ENCODE peak calls at places on chromosome 21, in four cellular contexts. V is K562, H is SK-N-SH, Z is HepG2. P is an unnamed sample.

GRCh38 chr21:26320541-26320940 is 150.0 kb upstream of the APP start:
- DNase-seq in H (no peak), V (no peak), Z (no peak), P (no peak)

GRCh38 chr21:42120056-42120903 is 49.2 kb downstream of the UMODL1 start:
- DNase-seq in Z (peak; percentile 83), H (no peak), V (no peak), P (no peak)

GRCh38 chr21:21345296-21345695 is 347.1 kb downstream of the NCAM2 start:
- DNase-seq in H (no peak), V (no peak), Z (no peak), P (no peak)

GRCh38 chr21:45056505-45056904 is 17.9 kb upstream of the ADARB1 start:
- DNase-seq in Z (no peak), V (no peak), H (no peak), P (no peak)

GRCh38 chr21:42534361-42534900 is 20.8 kb downstream of the SLC37A1 start:
- DNase-seq in H (peak; percentile 49), V (no peak), Z (no peak), P (no peak)

GRCh38 chr21:28392436-28392835 is 600.2 kb downstream of the LTN1 start:
- DNase-seq in H (no peak), Z (no peak), V (no peak), P (no peak)

GRCh38 chr21:17428484-17428869 is 84.4 kb upstream of the CXADR start:
- DNase-seq in H (no peak), V (no peak), Z (no peak), P (no peak)

GRCh38 chr21:43734830-43735229 is 15.9 kb downstream of the PDXK start:
- DNase-seq in V (no peak), Z (no peak), H (no peak), P (no peak)

GRCh38 chr21:31293986-31294385 is 50.1 kb downstream of the TIAM1 start:
- DNase-seq in H (no peak), V (no peak), Z (no peak), P (peak; percentile 64)

GRCh38 chr21:44713130-44713529 is 1.8 kb upstream of the TSPEAR start:
- DNase-seq in H (peak; percentile 4), V (no peak), Z (no peak), P (no peak)

GRCh38 chr21:23223882-23224281 is 2225.7 kb downstream of the NCAM2 start:
- DNase-seq in H (no peak), Z (no peak), V (no peak), P (no peak)

GRCh38 chr21:34811368-34811767 is 142.6 kb downstream of the CLIC6 start:
- DNase-seq in Z (no peak), H (no peak), V (no peak), P (no peak)
- TF ChIP-seq ELF1 in Z (no peak), H (no peak), V (no peak), P (no peak)

DNA sequence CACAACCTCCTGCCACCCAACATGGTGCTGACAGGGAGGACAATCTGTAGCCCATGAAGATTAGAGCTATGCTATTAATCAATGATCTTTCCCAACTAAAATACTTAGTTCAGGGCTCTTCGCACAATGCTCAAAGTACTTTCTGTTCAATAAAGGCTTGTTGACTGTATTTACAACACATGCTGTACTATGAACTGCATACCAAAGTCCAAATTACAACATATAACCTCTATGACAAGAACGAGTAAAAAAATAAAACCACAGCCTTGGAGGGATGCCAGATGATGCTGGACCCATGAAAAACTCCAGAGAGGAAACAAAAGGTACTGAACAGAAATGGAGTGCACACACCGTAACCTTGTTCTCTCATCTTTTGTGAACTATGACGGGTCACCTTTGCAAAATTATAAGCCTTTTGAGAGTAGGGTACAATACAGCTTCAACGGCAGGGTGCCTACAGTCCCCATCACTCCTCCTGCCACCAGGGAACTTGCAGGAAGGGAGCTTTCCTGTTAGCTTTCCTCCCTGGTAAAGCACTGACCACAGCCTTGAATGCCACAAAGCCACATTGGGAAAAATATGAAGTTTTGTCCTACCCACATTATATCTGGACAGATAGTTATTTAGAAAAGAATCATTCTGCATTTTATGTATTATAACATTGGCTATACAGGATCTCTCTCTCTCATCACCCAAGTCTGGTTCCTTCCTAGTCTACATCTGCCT is 175.6 kb downstream of the NRIP1 start:
- DNase-seq in Z (peak; percentile 92), H (no peak), V (no peak), P (no peak)
- TF ChIP-seq MAX in Z (peak; percentile 79), H (no peak), V (no peak), P (no peak)

GRCh38 chr21:33712022-33712803 is 69.9 kb downstream of the ITSN1 start:
- DNase-seq in V (no peak), Z (no peak), H (no peak), P (no peak)
- TF ChIP-seq ELF1 in V (no peak), Z (no peak), H (no peak), P (no peak)

DNA sequence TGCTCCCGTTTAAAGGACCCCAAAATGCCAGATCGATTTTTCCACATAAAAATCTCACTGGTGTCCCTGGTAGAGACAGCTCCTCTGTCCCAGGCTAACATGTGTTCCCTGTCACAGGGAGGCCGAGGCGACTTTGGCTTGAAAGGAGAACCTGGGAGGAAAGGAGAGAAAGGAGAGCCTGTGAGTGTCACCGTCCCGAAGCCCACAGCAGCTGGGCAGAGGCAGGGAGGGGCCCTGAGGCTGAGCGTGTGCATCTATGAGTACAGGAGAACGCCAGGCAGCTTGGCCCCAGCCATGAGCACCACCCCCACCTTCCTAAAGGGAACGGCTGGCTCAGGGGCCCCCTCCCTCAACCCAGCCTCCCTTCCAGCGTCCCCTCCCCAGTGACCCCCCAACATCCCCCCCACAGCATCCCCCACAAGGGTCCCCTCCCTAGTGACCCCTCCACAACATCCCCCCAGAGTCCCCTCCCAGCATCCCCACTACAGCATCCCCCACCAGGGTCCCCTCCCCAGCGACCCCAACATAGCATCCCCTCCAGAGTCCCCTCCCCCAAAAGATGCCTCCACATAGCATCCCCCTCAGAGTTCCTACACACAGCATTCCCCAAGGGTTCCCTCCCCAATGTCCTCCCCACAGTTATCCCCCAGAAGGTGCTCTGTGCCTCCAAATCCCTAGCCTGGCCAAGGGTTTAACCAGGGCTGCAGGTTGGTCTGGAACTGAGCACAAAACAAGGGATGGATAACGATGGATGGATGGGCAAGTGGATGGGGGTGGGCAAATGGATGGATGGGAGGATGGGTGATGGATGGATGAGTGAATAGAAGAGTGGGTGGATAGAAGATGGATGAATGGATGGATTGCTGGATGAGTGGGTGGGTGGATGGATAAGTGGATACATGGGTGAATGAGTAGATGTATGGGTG is 25.1 kb downstream of the COL6A2 start:
- DNase-seq in H (peak; percentile 21), V (no peak), Z (no peak), P (no peak)
- TF ChIP-seq MAX in H (no peak), V (no peak), Z (no peak), P (no peak)

GRCh38 chr21:37508341-37508740 is 141.8 kb downstream of the DYRK1A start:
- DNase-seq in H (no peak), Z (no peak), V (no peak), P (no peak)

GRCh38 chr21:37511848-37512247 is 145.3 kb downstream of the DYRK1A start:
- DNase-seq in H (no peak), V (no peak), Z (no peak), P (no peak)

GRCh38 chr21:37513383-37513782 is 146.8 kb downstream of the DYRK1A start:
- DNase-seq in V (no peak), H (no peak), Z (no peak), P (no peak)

GRCh38 chr21:37507716-37508115 is 141.1 kb downstream of the DYRK1A start:
- DNase-seq in H (no peak), V (no peak), Z (no peak), P (no peak)

GRCh38 chr21:37509802-37510393 is 143.3 kb downstream of the DYRK1A start:
- DNase-seq in Z (no peak), H (peak; percentile 37), V (peak; percentile 63), P (no peak)
- TF ChIP-seq ELF1 in Z (no peak), H (no peak), V (no peak), P (no peak)

GRCh38 chr21:36716387-36716786 is 17.5 kb downstream of the SIM2 start:
- DNase-seq in H (no peak), V (no peak), Z (no peak), P (no peak)

GRCh38 chr21:36719614-36720013 is 20.7 kb downstream of the SIM2 start:
- DNase-seq in Z (no peak), H (no peak), V (no peak), P (no peak)

GRCh38 chr21:36716836-36717235 is 17.9 kb downstream of the SIM2 start:
- DNase-seq in Z (no peak), V (no peak), H (no peak), P (no peak)

GRCh38 chr21:36717901-36718465 is 19.1 kb downstream of the SIM2 start:
- DNase-seq in H (no peak), Z (no peak), V (no peak), P (no peak)

DNA sequence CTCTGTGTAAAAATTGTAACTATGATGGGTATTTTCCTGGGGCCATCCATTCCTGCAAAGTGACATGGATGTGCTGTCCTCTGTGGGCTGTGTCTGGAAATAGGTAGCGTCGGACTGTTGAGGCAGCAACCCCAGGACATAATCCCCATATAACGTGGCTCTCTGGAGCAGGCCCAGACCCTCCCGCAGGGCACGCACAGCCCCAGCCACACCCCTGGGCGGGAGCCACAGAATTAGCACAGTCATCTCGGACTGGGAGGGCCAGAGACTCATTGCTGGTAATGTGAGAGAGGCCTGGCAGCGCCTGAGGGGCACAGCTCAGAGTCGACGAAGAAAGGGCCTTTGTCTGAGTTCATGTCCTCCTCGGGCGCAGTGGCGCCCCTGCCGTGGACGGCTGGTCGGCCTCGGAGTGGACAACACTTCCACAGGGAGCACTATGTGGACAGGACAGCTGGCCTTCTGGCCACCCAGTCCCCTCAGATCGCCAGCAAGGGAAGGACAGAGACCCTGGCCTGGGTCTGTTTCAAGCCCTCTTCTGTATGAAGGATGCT is 20.1 kb downstream of the SIM2 start:
- DNase-seq in Z (peak; percentile 53), V (peak; percentile 56), H (no peak), P (peak; percentile 52)
- TF ChIP-seq MAX in Z (no peak), V (no peak), H (no peak), P (peak; percentile 50)

GRCh38 chr21:37828515-37828914 is 87.7 kb downstream of the KCNJ6 start:
- DNase-seq in V (no peak), Z (no peak), H (no peak), P (no peak)

GRCh38 chr21:37833301-37833700 is 83.0 kb downstream of the KCNJ6 start:
- DNase-seq in H (no peak), V (no peak), Z (no peak), P (no peak)

GRCh38 chr21:37827878-37828277 is 88.4 kb downstream of the KCNJ6 start:
- DNase-seq in H (no peak), V (no peak), Z (no peak), P (no peak)

GRCh38 chr21:37829043-37829442 is 87.2 kb downstream of the KCNJ6 start:
- DNase-seq in H (no peak), V (no peak), Z (no peak), P (no peak)

DNA sequence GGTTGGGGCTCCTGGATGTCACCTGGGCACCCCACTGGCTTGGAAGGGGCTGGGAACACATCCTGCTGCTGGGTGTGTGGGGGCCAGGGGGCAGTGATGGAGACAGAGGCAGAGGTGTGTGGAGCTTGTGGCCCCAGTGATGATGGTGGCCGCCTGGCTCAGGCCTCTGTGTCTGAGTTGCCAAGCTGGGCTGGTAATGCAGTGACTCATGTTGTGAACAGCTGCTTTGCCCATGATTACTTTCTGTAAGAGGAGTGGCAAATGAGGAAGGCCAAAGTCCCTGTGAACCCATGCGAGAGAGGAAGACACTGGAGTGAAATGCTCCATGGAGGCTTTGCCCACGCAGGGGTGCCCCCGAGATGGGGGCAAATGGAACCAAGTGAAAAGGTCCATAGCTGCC is 86.8 kb downstream of the KCNJ6 start:
- DNase-seq in Z (peak; percentile 23), H (no peak), V (no peak), P (no peak)
- TF ChIP-seq ELF1 in Z (no peak), H (no peak), V (no peak), P (no peak)